ENCODE peak calls at places on chromosomes 16 and 17, in seven cellular contexts. P, M, B, C, K, L and U are unnamed samples.
A peak's percentile ranks its signal among the peaks of the same experiment; 100 is the strongest.

GRCh38 chr16:9123871-9124270 is 32.4 kb downstream of the HAPSTR1 start:
- DNase-seq in P (no peak), M (no peak), B (no peak), C (no peak), K (peak; percentile 46), L (no peak), U (no peak)

GRCh38 chr16:83878838-83879237 is 20.1 kb upstream of the MLYCD start:
- DNase-seq in P (peak; percentile 53), M (no peak), B (peak; percentile 70), C (no peak), K (no peak), L (peak; percentile 65), U (peak; percentile 10)

GRCh38 chr16:15427648-15428239 is 6.6 kb upstream of the BMERB1 start:
- DNase-seq in P (peak; percentile 91), M (peak; percentile 36), B (peak; percentile 82), C (no peak), K (peak; percentile 46), L (peak; percentile 79), U (peak; percentile 37)

GRCh38 chr17:66975188-66975587 is 10.7 kb downstream of the CACNG4 start:
- DNase-seq in P (no peak), M (no peak), B (no peak), C (no peak), K (no peak), L (no peak), U (no peak)

GRCh38 chr17:8350339-8350738 is 10.7 kb downstream of the ODF4 start:
- DNase-seq in P (no peak), M (no peak), B (no peak), C (no peak), K (no peak), L (no peak), U (no peak)

GRCh38 chr17:58956997-58957724 is 149.5 kb downstream of the TRIM37 start:
- DNase-seq in P (peak; percentile 83), M (no peak), B (peak; percentile 61), C (no peak), K (no peak), L (no peak), U (peak; percentile 4)

GRCh38 chr16:375212-375611 is 4.9 kb upstream of the MRPL28 start:
- DNase-seq in P (no peak), M (no peak), B (no peak), C (no peak), K (no peak), L (no peak), U (no peak)

GRCh38 chr17:83080641-83081560 is 1.5 kb downstream of the METRNL start:
- DNase-seq in P (peak; percentile 42), M (peak; percentile 36), B (no peak), C (no peak), K (no peak), L (peak; percentile 82), U (no peak)

GRCh38 chr17:1120596-1121441 is 59.0 kb downstream of the ABR start:
- DNase-seq in P (no peak), M (no peak), B (no peak), C (no peak), K (no peak), L (no peak), U (no peak)

GRCh38 chr17:45784583-45785372 is 658 bp downstream of the CRHR1 start:
- DNase-seq in P (peak; percentile 10), M (peak; percentile 28), B (peak; percentile 10), C (no peak), K (no peak), L (peak; percentile 64), U (no peak)

GRCh38 chr16:82302007-82302733 is 132.1 kb upstream of the MPHOSPH6 start:
- DNase-seq in P (no peak), M (no peak), B (no peak), C (no peak), K (no peak), L (no peak), U (no peak)

GRCh38 chr17:4598776-4599504 is 14.6 kb downstream of the SMTNL2 start:
- DNase-seq in P (no peak), M (no peak), B (no peak), C (no peak), K (no peak), L (peak; percentile 51), U (no peak)

GRCh38 chr17:9684955-9685621 is 39.8 kb downstream of the USP43 start:
- DNase-seq in P (peak; percentile 34), M (no peak), B (no peak), C (no peak), K (no peak), L (no peak), U (no peak)

GRCh38 chr17:4310349-4311060 is 46.7 kb upstream of the ANKFY1 start:
- DNase-seq in P (peak; percentile 36), M (no peak), B (peak; percentile 80), C (no peak), K (no peak), L (no peak), U (peak; percentile 55)

GRCh38 chr17:29892201-29892600 is 37.8 kb downstream of the SSH2 start:
- DNase-seq in P (no peak), M (no peak), B (no peak), C (no peak), K (no peak), L (no peak), U (no peak)

GRCh38 chr16:19980866-19981265 is 92.8 kb downstream of the GPR139 start:
- DNase-seq in P (peak; percentile 22), M (no peak), B (peak; percentile 11), C (no peak), K (no peak), L (peak; percentile 24), U (no peak)

GRCh38 chr17:66466933-66467367 is 164.5 kb downstream of the PRKCA start:
- DNase-seq in P (peak; percentile 100), M (peak; percentile 33), B (peak; percentile 94), C (no peak), K (no peak), L (peak; percentile 83), U (peak; percentile 95)

GRCh38 chr16:74813109-74813641 is 38.6 kb upstream of the FA2H start:
- DNase-seq in P (peak; percentile 61), M (peak; percentile 72), B (peak; percentile 61), C (peak; percentile 23), K (peak; percentile 79), L (peak; percentile 92), U (peak; percentile 19)

GRCh38 chr16:1890024-1890700 is 18.2 kb upstream of the MEIOB start:
- DNase-seq in P (no peak), M (no peak), B (no peak), C (no peak), K (no peak), L (no peak), U (no peak)

GRCh38 chr17:38617967-38618760 is 12.4 kb upstream of the SRCIN1 start:
- DNase-seq in P (no peak), M (no peak), B (no peak), C (no peak), K (no peak), L (peak; percentile 39), U (no peak)

GRCh38 chr16:66470556-66470955 is 43.5 kb downstream of the BEAN1 start:
- DNase-seq in P (no peak), M (no peak), B (no peak), C (no peak), K (no peak), L (no peak), U (no peak)

GRCh38 chr16:15701975-15702970 is 52.2 kb downstream of the NDE1 start:
- DNase-seq in P (peak; percentile 78), M (no peak), B (no peak), C (no peak), K (no peak), L (peak; percentile 7), U (no peak)

GRCh38 chr17:79652999-79653643 is 42.3 kb upstream of the RBFOX3 start:
- DNase-seq in P (no peak), M (no peak), B (no peak), C (no peak), K (no peak), L (no peak), U (no peak)

GRCh38 chr17:8022358-8023038 is 16.4 kb upstream of the ALOX15B start:
- DNase-seq in P (peak; percentile 42), M (no peak), B (no peak), C (no peak), K (no peak), L (peak; percentile 26), U (no peak)

GRCh38 chr17:19727466-19728113 is 11.2 kb upstream of the SLC47A2 start:
- DNase-seq in P (peak; percentile 86), M (no peak), B (peak; percentile 67), C (no peak), K (peak; percentile 75), L (no peak), U (peak; percentile 60)

GRCh38 chr16:85484337-85485295 is 128.5 kb upstream of the GSE1 start:
- DNase-seq in P (no peak), M (no peak), B (no peak), C (no peak), K (no peak), L (no peak), U (no peak)

GRCh38 chr17:43517615-43518386 is 28.3 kb downstream of the ETV4 start:
- DNase-seq in P (peak; percentile 76), M (no peak), B (peak; percentile 72), C (no peak), K (peak; percentile 33), L (no peak), U (peak; percentile 27)